ENCODE peak calls at places on chromosomes 2 and 18, in five cellular contexts. C, F, V, U and P are unnamed samples.

GRCh38 chr2:171102802-171103201 is 57.9 kb downstream of the TLK1 start:
- DNase-seq in C (no peak), F (no peak), V (no peak), U (no peak), P (no peak)

GRCh38 chr2:196160101-196160500 is 11.3 kb downstream of the STK17B start:
- DNase-seq in C (peak; percentile 92), F (no peak), V (no peak), U (peak; percentile 67), P (no peak)

GRCh38 chr2:58708565-58708964 is 467.4 kb upstream of the FANCL start:
- DNase-seq in C (no peak), F (no peak), V (no peak), U (no peak), P (no peak)

GRCh38 chr2:5698171-5698570 is 6.0 kb downstream of the SOX11 start:
- DNase-seq in C (no peak), F (no peak), V (no peak), U (no peak), P (no peak)

GRCh38 chr2:7118606-7119503 is 201.6 kb downstream of the RNF144A start:
- DNase-seq in C (peak; percentile 13), F (no peak), V (peak; percentile 25), U (no peak), P (no peak)

GRCh38 chr2:70992945-70993688 is 1.6 kb downstream of the TEX261 start:
- DNase-seq in C (no peak), F (peak; percentile 40), V (no peak), U (no peak), P (no peak)

GRCh38 chr2:134401081-134401497 is 147.2 kb downstream of the MGAT5 start:
- DNase-seq in C (peak; percentile 17), F (no peak), V (no peak), U (peak; percentile 35), P (peak; percentile 74)

GRCh38 chr18:12701161-12701560 is 1.4 kb downstream of the CEP76 start:
- DNase-seq in C (peak; percentile 14), F (no peak), V (no peak), U (no peak), P (no peak)

GRCh38 chr18:77702686-77703085 is 453.0 kb downstream of the GALR1 start:
- DNase-seq in C (peak; percentile 2), F (no peak), V (peak; percentile 23), U (peak; percentile 7), P (no peak)

GRCh38 chr2:100982431-100982861 is 19.6 kb upstream of the RPL31 start:
- DNase-seq in C (no peak), F (peak; percentile 53), V (no peak), U (no peak), P (no peak)

GRCh38 chr2:168731550-168732128 is 70.8 kb upstream of the NOSTRIN start:
- DNase-seq in C (no peak), F (no peak), V (peak; percentile 16), U (no peak), P (no peak)

GRCh38 chr2:164514491-164514890 is 106.8 kb downstream of the GRB14 start:
- DNase-seq in C (no peak), F (no peak), V (no peak), U (no peak), P (no peak)

GRCh38 chr2:100240386-100240785 is 81.9 kb downstream of the LONRF2 start:
- DNase-seq in C (no peak), F (no peak), V (no peak), U (no peak), P (no peak)

GRCh38 chr18:7261199-7261598 is 30.3 kb downstream of the LRRC30 start:
- DNase-seq in C (no peak), F (no peak), V (no peak), U (no peak), P (no peak)

GRCh38 chr2:241818943-241819270 is 9.9 kb downstream of the NEU4 start:
- DNase-seq in C (no peak), F (peak; percentile 30), V (no peak), U (peak; percentile 68), P (no peak)

GRCh38 chr2:170148161-170148560 is 29.8 kb upstream of the MYO3B start:
- DNase-seq in C (peak; percentile 14), F (no peak), V (no peak), U (no peak), P (no peak)

GRCh38 chr2:216875861-216876260 is 16.0 kb upstream of the TNP1 start:
- DNase-seq in C (no peak), F (no peak), V (no peak), U (no peak), P (no peak)

GRCh38 chr18:6963452-6964097 is 154.0 kb downstream of the LAMA1 start:
- DNase-seq in C (no peak), F (no peak), V (no peak), U (no peak), P (no peak)

GRCh38 chr18:36470896-36471295 is 173.4 kb downstream of the FHOD3 start:
- DNase-seq in C (no peak), F (no peak), V (no peak), U (no peak), P (no peak)

GRCh38 chr2:156110890-156111289 is 221.6 kb downstream of the NR4A2 start:
- DNase-seq in C (no peak), F (no peak), V (peak; percentile 44), U (peak; percentile 29), P (no peak)

GRCh38 chr18:39753178-39753577 is 2187.6 kb upstream of the CELF4 start:
- DNase-seq in C (no peak), F (no peak), V (no peak), U (no peak), P (no peak)

GRCh38 chr2:96899084-96899735 is 29.3 kb upstream of the SEMA4C start:
- DNase-seq in C (peak; percentile 35), F (no peak), V (no peak), U (no peak), P (no peak)

GRCh38 chr2:42079737-42080287 is 32.0 kb downstream of the PKDCC start:
- DNase-seq in C (no peak), F (no peak), V (no peak), U (no peak), P (no peak)

GRCh38 chr2:69779258-69779989 is 37.5 kb downstream of the ANXA4 start:
- DNase-seq in C (peak; percentile 25), F (no peak), V (no peak), U (no peak), P (no peak)

GRCh38 chr2:233485726-233486125 is 80.9 kb downstream of the USP40 start:
- DNase-seq in C (no peak), F (no peak), V (no peak), U (no peak), P (no peak)

GRCh38 chr18:31581498-31582197 is 10.0 kb upstream of the TTR start:
- DNase-seq in C (peak; percentile 18), F (no peak), V (no peak), U (no peak), P (no peak)

GRCh38 chr18:47809420-47809819 is 121.0 kb downstream of the SMAD2 start:
- DNase-seq in C (no peak), F (no peak), V (no peak), U (no peak), P (no peak)

DNA sequence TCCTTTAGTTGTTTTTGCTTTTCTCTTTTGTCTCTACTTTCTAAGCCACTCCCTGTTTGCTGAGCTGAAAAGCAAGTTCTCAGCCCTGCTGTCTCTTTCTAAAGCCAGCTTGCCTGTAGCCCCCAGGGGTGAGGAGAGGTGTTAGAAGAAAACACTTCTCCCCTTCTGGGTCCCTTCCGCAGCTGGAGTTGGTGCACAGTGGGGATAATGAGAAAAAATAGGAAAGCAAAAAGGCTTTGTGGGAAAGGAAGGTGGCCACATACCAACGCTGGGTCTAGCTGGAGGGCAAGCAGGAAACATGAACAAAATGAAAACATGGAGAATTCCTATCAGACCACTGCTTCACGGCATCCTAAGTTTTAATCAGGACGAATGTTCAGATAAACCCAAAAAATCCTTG is 15.5 kb upstream of the SLC20A1 start:
- DNase-seq in C (no peak), F (peak; percentile 26), V (no peak), U (no peak), P (no peak)
- H3K4me1 ChIP-seq in C (peaks cover 24% of the 10 kb centered on the region), F (no peaks in the 10 kb centered on the region), V (peaks cover 10% of the 10 kb centered on the region), U (no peaks in the 10 kb centered on the region), P (peaks cover 36% of the 10 kb centered on the region)

GRCh38 chr18:70293166-70293565 is 4.3 kb downstream of the SOCS6 start:
- DNase-seq in C (peak; percentile 22), F (no peak), V (no peak), U (no peak), P (no peak)

GRCh38 chr18:70291295-70291574 is 2.4 kb downstream of the SOCS6 start:
- DNase-seq in C (no peak), F (no peak), V (no peak), U (no peak), P (no peak)

GRCh38 chr18:70294471-70295191 is 5.8 kb downstream of the SOCS6 start:
- DNase-seq in C (no peak), F (no peak), V (no peak), U (no peak), P (no peak)

GRCh38 chr18:70290482-70291294 is 1.8 kb downstream of the SOCS6 start:
- DNase-seq in C (no peak), F (no peak), V (no peak), U (no peak), P (no peak)

GRCh38 chr18:70292628-70293027 is 3.8 kb downstream of the SOCS6 start:
- DNase-seq in C (no peak), F (no peak), V (no peak), U (no peak), P (no peak)
- H3K4me1 ChIP-seq in C (peaks cover 20% of the 10 kb centered on the region), F (no peaks in the 10 kb centered on the region), V (peaks cover 2% of the 10 kb centered on the region), U (peaks cover 49% of the 10 kb centered on the region), P (peaks cover 83% of the 10 kb centered on the region)

GRCh38 chr2:108621689-108622681 is 87.7 kb downstream of the LIMS1 start:
- DNase-seq in C (no peak), F (no peak), V (peak; percentile 22), U (no peak), P (no peak)

GRCh38 chr2:108620656-108621055 is 86.4 kb downstream of the LIMS1 start:
- DNase-seq in C (no peak), F (no peak), V (no peak), U (no peak), P (no peak)

GRCh38 chr2:108619916-108620620 is 85.8 kb downstream of the LIMS1 start:
- DNase-seq in C (no peak), F (no peak), V (no peak), U (no peak), P (no peak)

GRCh38 chr2:108623616-108624015 is 89.3 kb downstream of the LIMS1 start:
- DNase-seq in C (peak; percentile 61), F (no peak), V (no peak), U (no peak), P (no peak)

GRCh38 chr2:108621087-108621559 is 86.9 kb downstream of the LIMS1 start:
- DNase-seq in C (peak; percentile 46), F (no peak), V (peak; percentile 48), U (peak; percentile 64), P (no peak)
- H3K4me1 ChIP-seq in C (peaks cover 31% of the 10 kb centered on the region), F (no peaks in the 10 kb centered on the region), V (no peaks in the 10 kb centered on the region), U (peaks cover 43% of the 10 kb centered on the region), P (peaks cover 61% of the 10 kb centered on the region)

GRCh38 chr18:23825978-23826405 is 136.7 kb downstream of the LAMA3 start:
- DNase-seq in C (peak; percentile 70), F (peak; percentile 93), V (no peak), U (peak; percentile 51), P (no peak)

GRCh38 chr18:23826850-23827620 is 137.8 kb downstream of the LAMA3 start:
- DNase-seq in C (no peak), F (no peak), V (no peak), U (no peak), P (no peak)

GRCh38 chr18:23828426-23828825 is 139.2 kb downstream of the LAMA3 start:
- DNase-seq in C (peak; percentile 68), F (no peak), V (no peak), U (peak; percentile 16), P (no peak)

GRCh38 chr18:23825496-23825895 is 136.2 kb downstream of the LAMA3 start:
- DNase-seq in C (no peak), F (no peak), V (no peak), U (no peak), P (no peak)

GRCh38 chr18:23827681-23828080 is 138.4 kb downstream of the LAMA3 start:
- DNase-seq in C (no peak), F (no peak), V (no peak), U (no peak), P (no peak)
- H3K4me1 ChIP-seq in C (no peaks in the 10 kb centered on the region), F (no peaks in the 10 kb centered on the region), V (no peaks in the 10 kb centered on the region), U (no peaks in the 10 kb centered on the region), P (no peaks in the 10 kb centered on the region)